ENCODE peak calls at places on chromosome 2, in six cellular contexts. A, P, K, F, H and J are unnamed samples.

GRCh38 chr2:119049968-119050657 is 108.1 kb downstream of the MARCO start:
- DNase-seq in A (no peak), P (no peak), K (no peak), F (peak; percentile 12), H (no peak), J (peak; percentile 84)

GRCh38 chr2:234940527-234940926 is 11.3 kb upstream of the SH3BP4 start:
- DNase-seq in A (no peak), P (no peak), K (no peak), F (no peak), H (no peak), J (no peak)

GRCh38 chr2:218959141-218959731 is at the start of gene CDK5R2:
- DNase-seq in A (peak; percentile 98), P (peak; percentile 86), K (no peak), F (peak; percentile 79), H (peak; percentile 76), J (peak; percentile 94)

GRCh38 chr2:173891315-173892037 is 73.7 kb downstream of the SP3 start:
- DNase-seq in A (no peak), P (no peak), K (no peak), F (no peak), H (no peak), J (no peak)

GRCh38 chr2:210158236-210158635 is 13.0 kb downstream of the KANSL1L start:
- DNase-seq in A (no peak), P (no peak), K (no peak), F (no peak), H (no peak), J (no peak)

GRCh38 chr2:212843409-212844199 is 305.0 kb upstream of the ERBB4 start:
- DNase-seq in A (peak; percentile 64), P (no peak), K (no peak), F (no peak), H (no peak), J (no peak)

GRCh38 chr2:223297788-223298187 is 245.8 kb downstream of the KCNE4 start:
- DNase-seq in A (no peak), P (no peak), K (no peak), F (no peak), H (no peak), J (no peak)

GRCh38 chr2:205758051-205758450 is 75.8 kb downstream of the NRP2 start:
- DNase-seq in A (peak; percentile 59), P (no peak), K (no peak), F (no peak), H (no peak), J (peak; percentile 56)

GRCh38 chr2:64842030-64842429 is 147.2 kb upstream of the SLC1A4 start:
- DNase-seq in A (no peak), P (no peak), K (no peak), F (no peak), H (no peak), J (no peak)

GRCh38 chr2:204982303-204982702 is 437.0 kb downstream of the PARD3B start:
- DNase-seq in A (peak; percentile 14), P (no peak), K (no peak), F (no peak), H (no peak), J (no peak)

GRCh38 chr2:208142255-208142924 is 3.6 kb downstream of the CRYGB start:
- DNase-seq in A (no peak), P (no peak), K (no peak), F (no peak), H (no peak), J (no peak)

GRCh38 chr2:84959494-84960156 is 11.3 kb upstream of the KCMF1 start:
- DNase-seq in A (no peak), P (no peak), K (no peak), F (peak; percentile 30), H (no peak), J (no peak)

GRCh38 chr2:16773080-16773713 is 107.6 kb upstream of the CYRIA start:
- DNase-seq in A (peak; percentile 54), P (no peak), K (no peak), F (no peak), H (no peak), J (peak; percentile 60)